ENCODE peak calls at places on chromosomes 3 and 15, in nine cellular contexts. One of them, this sample, is unnamed.

GRCh38 chr3:12903000-12903800 is 61.8 kb upstream of the RPL32 start:
- DNase-seq in fibroblast of villous mesenchyme: no peak
- DNase-seq in fibroblast of lung: no peak
- DNase-seq in HCT116: no peak
- DNase-seq in CD8-positive, alpha-beta T cell: no peak
- DNase-seq in GM23338: no peak
- DNase-seq in HL-60: peak
- DNase-seq in IMR-90: no peak
- DNase-seq in A549: no peak
- DNase-seq in this sample: no peak

GRCh38 chr15:89826671-89827655 is 12.3 kb upstream of the ANPEP start:
- DNase-seq in HCT116: no peak
- DNase-seq in A549: no peak
- DNase-seq in IMR-90: no peak
- DNase-seq in fibroblast of villous mesenchyme: no peak
- DNase-seq in HL-60: no peak
- DNase-seq in CD8-positive, alpha-beta T cell: no peak
- DNase-seq in GM23338: no peak
- DNase-seq in fibroblast of lung: no peak
- DNase-seq in this sample: no peak

GRCh38 chr3:170741756-170742530 is 128.1 kb downstream of the RPL22L1 start:
- DNase-seq in fibroblast of villous mesenchyme: no peak
- DNase-seq in HCT116: no peak
- DNase-seq in fibroblast of lung: peak
- DNase-seq in A549: no peak
- DNase-seq in HL-60: no peak
- DNase-seq in CD8-positive, alpha-beta T cell: no peak
- DNase-seq in IMR-90: no peak
- DNase-seq in GM23338: no peak
- DNase-seq in this sample: no peak

GRCh38 chr3:144770813-144771400 is 799.3 kb downstream of the DIPK2A start:
- DNase-seq in IMR-90: peak
- DNase-seq in CD8-positive, alpha-beta T cell: no peak
- DNase-seq in HL-60: no peak
- DNase-seq in HCT116: peak
- DNase-seq in fibroblast of lung: peak
- DNase-seq in fibroblast of villous mesenchyme: peak
- DNase-seq in GM23338: peak
- DNase-seq in A549: peak
- DNase-seq in this sample: peak

GRCh38 chr3:185979721-185980121 is 41.9 kb upstream of the TRA2B start:
- DNase-seq in IMR-90: no peak
- DNase-seq in HCT116: no peak
- DNase-seq in CD8-positive, alpha-beta T cell: no peak
- DNase-seq in HL-60: no peak
- DNase-seq in GM23338: peak
- DNase-seq in fibroblast of lung: no peak
- DNase-seq in fibroblast of villous mesenchyme: peak
- DNase-seq in A549: no peak
- DNase-seq in this sample: no peak

GRCh38 chr3:98612996-98613517 is 19.6 kb upstream of the CPOX start:
- DNase-seq in IMR-90: no peak
- DNase-seq in GM23338: no peak
- DNase-seq in A549: no peak
- DNase-seq in HL-60: no peak
- DNase-seq in fibroblast of lung: no peak
- DNase-seq in HCT116: no peak
- DNase-seq in fibroblast of villous mesenchyme: peak
- DNase-seq in CD8-positive, alpha-beta T cell: no peak
- DNase-seq in this sample: no peak

GRCh38 chr3:131174752-131175151 is 148.1 kb downstream of the NEK11 start:
- DNase-seq in HL-60: peak
- DNase-seq in GM23338: no peak
- DNase-seq in IMR-90: no peak
- DNase-seq in A549: no peak
- DNase-seq in fibroblast of villous mesenchyme: peak
- DNase-seq in fibroblast of lung: peak
- DNase-seq in HCT116: no peak
- DNase-seq in CD8-positive, alpha-beta T cell: peak
- DNase-seq in this sample: no peak

GRCh38 chr3:98099848-98100247 is 12.9 kb downstream of the OR5AC2 start:
- DNase-seq in HCT116: no peak
- DNase-seq in HL-60: no peak
- DNase-seq in IMR-90: no peak
- DNase-seq in CD8-positive, alpha-beta T cell: no peak
- DNase-seq in fibroblast of lung: no peak
- DNase-seq in GM23338: no peak
- DNase-seq in A549: no peak
- DNase-seq in fibroblast of villous mesenchyme: no peak
- DNase-seq in this sample: no peak

GRCh38 chr15:76335851-76336253 is 721 bp upstream of the ISL2 start:
- DNase-seq in A549: no peak
- DNase-seq in GM23338: peak
- DNase-seq in IMR-90: no peak
- DNase-seq in fibroblast of villous mesenchyme: peak
- DNase-seq in CD8-positive, alpha-beta T cell: no peak
- DNase-seq in HCT116: no peak
- DNase-seq in HL-60: peak
- DNase-seq in fibroblast of lung: no peak
- DNase-seq in this sample: no peak

GRCh38 chr3:47250309-47251060 is 32.1 kb downstream of the KIF9 start:
- DNase-seq in HL-60: peak
- DNase-seq in IMR-90: peak
- DNase-seq in CD8-positive, alpha-beta T cell: no peak
- DNase-seq in fibroblast of villous mesenchyme: peak
- DNase-seq in GM23338: peak
- DNase-seq in A549: peak
- DNase-seq in HCT116: peak
- DNase-seq in fibroblast of lung: no peak
- DNase-seq in this sample: peak

GRCh38 chr15:67133026-67133425 is 67.6 kb downstream of the SMAD3 start:
- DNase-seq in fibroblast of lung: no peak
- DNase-seq in HCT116: no peak
- DNase-seq in fibroblast of villous mesenchyme: no peak
- DNase-seq in GM23338: no peak
- DNase-seq in HL-60: no peak
- DNase-seq in IMR-90: no peak
- DNase-seq in A549: no peak
- DNase-seq in CD8-positive, alpha-beta T cell: no peak
- DNase-seq in this sample: no peak

GRCh38 chr15:63094495-63094931 is 27.1 kb upstream of the LACTB start:
- DNase-seq in CD8-positive, alpha-beta T cell: no peak
- DNase-seq in A549: peak
- DNase-seq in GM23338: no peak
- DNase-seq in IMR-90: peak
- DNase-seq in fibroblast of villous mesenchyme: peak
- DNase-seq in HCT116: no peak
- DNase-seq in HL-60: no peak
- DNase-seq in fibroblast of lung: peak
- DNase-seq in this sample: peak

GRCh38 chr3:123431007-123431657 is 17.8 kb downstream of the ADCY5 start:
- DNase-seq in GM23338: no peak
- DNase-seq in IMR-90: no peak
- DNase-seq in fibroblast of villous mesenchyme: no peak
- DNase-seq in fibroblast of lung: peak
- DNase-seq in HCT116: no peak
- DNase-seq in A549: no peak
- DNase-seq in CD8-positive, alpha-beta T cell: no peak
- DNase-seq in HL-60: no peak
- DNase-seq in this sample: no peak

GRCh38 chr15:56835598-56836275 is 82.7 kb upstream of the TCF12 start:
- DNase-seq in fibroblast of villous mesenchyme: peak
- DNase-seq in HL-60: no peak
- DNase-seq in fibroblast of lung: no peak
- DNase-seq in GM23338: no peak
- DNase-seq in IMR-90: peak
- DNase-seq in CD8-positive, alpha-beta T cell: no peak
- DNase-seq in HCT116: no peak
- DNase-seq in A549: no peak
- DNase-seq in this sample: peak

GRCh38 chr15:90095521-90095959 is 6.7 kb downstream of the IDH2 start:
- DNase-seq in fibroblast of lung: no peak
- DNase-seq in CD8-positive, alpha-beta T cell: no peak
- DNase-seq in HL-60: no peak
- DNase-seq in A549: no peak
- DNase-seq in fibroblast of villous mesenchyme: no peak
- DNase-seq in HCT116: no peak
- DNase-seq in GM23338: peak
- DNase-seq in IMR-90: no peak
- DNase-seq in this sample: no peak

GRCh38 chr15:29083858-29084257 is 185.8 kb downstream of the NSMCE3 start:
- DNase-seq in A549: no peak
- DNase-seq in IMR-90: no peak
- DNase-seq in HL-60: no peak
- DNase-seq in CD8-positive, alpha-beta T cell: no peak
- DNase-seq in GM23338: no peak
- DNase-seq in fibroblast of villous mesenchyme: no peak
- DNase-seq in HCT116: no peak
- DNase-seq in fibroblast of lung: no peak
- DNase-seq in this sample: no peak

GRCh38 chr3:8968375-8968882 is 5.2 kb upstream of the RAD18 start:
- DNase-seq in fibroblast of lung: no peak
- DNase-seq in fibroblast of villous mesenchyme: no peak
- DNase-seq in A549: no peak
- DNase-seq in CD8-positive, alpha-beta T cell: no peak
- DNase-seq in HCT116: no peak
- DNase-seq in IMR-90: no peak
- DNase-seq in HL-60: no peak
- DNase-seq in GM23338: no peak
- DNase-seq in this sample: no peak

GRCh38 chr15:63362196-63362595 is 19.4 kb downstream of the CA12 start:
- DNase-seq in GM23338: no peak
- DNase-seq in HCT116: no peak
- DNase-seq in HL-60: no peak
- DNase-seq in fibroblast of lung: peak
- DNase-seq in IMR-90: no peak
- DNase-seq in CD8-positive, alpha-beta T cell: no peak
- DNase-seq in A549: no peak
- DNase-seq in fibroblast of villous mesenchyme: no peak
- DNase-seq in this sample: peak

DNA sequence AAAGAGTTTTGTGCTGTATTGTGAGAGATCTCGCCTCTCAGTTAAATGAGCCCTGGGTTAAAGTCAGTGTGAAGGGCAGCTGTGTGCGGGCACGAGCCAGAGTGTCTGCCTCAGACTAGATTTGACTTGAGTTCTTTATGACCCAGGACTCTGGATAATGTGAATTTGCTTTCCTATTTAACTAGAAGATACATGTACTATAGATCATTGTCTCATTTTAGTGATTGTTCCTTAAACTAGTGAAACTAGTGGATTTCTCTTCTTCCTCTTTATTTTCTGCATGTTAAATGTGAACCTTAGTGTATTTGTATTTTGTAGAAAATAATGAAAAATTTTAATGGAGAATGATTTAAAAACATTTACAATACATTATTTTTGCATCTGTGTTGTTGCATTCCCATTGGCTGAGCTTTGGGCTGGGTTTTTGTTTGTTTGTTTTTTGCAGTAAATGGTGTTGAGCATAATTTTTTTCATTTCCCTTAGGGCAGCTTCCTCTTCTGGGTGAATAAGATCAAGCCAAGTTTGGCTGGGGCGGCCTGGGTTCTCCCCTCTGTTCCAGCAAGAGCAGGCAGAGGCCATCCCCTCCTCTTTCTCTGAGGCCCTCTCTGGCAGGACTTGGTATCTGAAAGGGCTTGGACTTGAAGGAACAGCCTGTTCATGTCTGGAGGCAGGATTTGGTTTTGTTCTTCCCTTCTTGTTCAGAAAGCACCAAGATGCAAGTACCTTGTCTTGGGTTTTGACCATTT is 15.0 kb downstream of the GCSAM start:
- DNase-seq in fibroblast of lung: no peak
- DNase-seq in A549: no peak
- DNase-seq in HL-60: peak
- DNase-seq in HCT116: no peak
- DNase-seq in GM23338: peak
- DNase-seq in CD8-positive, alpha-beta T cell: no peak
- DNase-seq in IMR-90: no peak
- DNase-seq in fibroblast of villous mesenchyme: no peak
- DNase-seq in this sample: no peak
- TF ChIP-seq CTCF in fibroblast of lung: no peak
- TF ChIP-seq CTCF in A549: no peak
- TF ChIP-seq CTCF in HL-60: no peak
- TF ChIP-seq CTCF in HCT116: peak
- TF ChIP-seq CTCF in GM23338: peak
- TF ChIP-seq CTCF in CD8-positive, alpha-beta T cell: no peak
- TF ChIP-seq CTCF in IMR-90: no peak
- TF ChIP-seq CTCF in fibroblast of villous mesenchyme: no peak
- TF ChIP-seq CTCF in this sample: no peak

DNA sequence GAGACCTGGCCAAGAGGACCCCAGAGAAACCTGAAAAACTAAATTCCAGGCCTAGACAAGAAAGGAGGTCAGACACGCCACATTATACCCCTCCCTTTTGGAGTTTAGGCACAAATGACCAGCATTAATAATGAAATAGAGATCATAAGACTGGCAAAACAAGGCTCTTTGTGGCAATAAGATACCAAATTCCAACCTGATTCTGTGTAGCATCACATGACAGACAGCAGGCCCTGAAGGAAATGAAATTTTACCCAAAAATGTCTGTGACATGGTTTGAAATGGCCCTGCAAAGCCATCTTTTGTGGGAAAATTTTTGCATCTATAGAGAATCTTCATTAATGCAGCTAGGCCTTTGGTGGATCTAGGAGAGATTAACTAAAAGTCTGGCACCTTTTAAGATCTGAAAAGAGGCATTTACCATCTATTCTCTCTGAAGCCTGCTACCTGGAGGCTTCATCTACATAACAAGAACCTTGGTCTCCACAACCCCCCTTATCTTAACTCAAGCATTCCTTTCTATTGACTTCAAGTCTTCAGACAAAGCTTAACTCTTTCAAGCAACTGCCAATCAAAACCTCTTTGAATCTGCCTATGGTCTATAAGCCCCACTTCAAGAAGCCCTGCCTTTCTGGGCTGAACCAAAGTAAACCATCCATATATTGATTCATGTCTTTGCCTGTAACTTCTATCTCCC is 8.0 kb downstream of the FAM174B start:
- DNase-seq in GM23338: peak
- DNase-seq in fibroblast of villous mesenchyme: no peak
- DNase-seq in HL-60: no peak
- DNase-seq in HCT116: no peak
- DNase-seq in IMR-90: no peak
- DNase-seq in A549: no peak
- DNase-seq in CD8-positive, alpha-beta T cell: no peak
- DNase-seq in fibroblast of lung: no peak
- DNase-seq in this sample: no peak
- H3K4me3 ChIP-seq in GM23338: peak
- H3K4me3 ChIP-seq in fibroblast of villous mesenchyme: no peak
- H3K4me3 ChIP-seq in HL-60: no peak
- H3K4me3 ChIP-seq in HCT116: no peak
- H3K4me3 ChIP-seq in IMR-90: no peak
- H3K4me3 ChIP-seq in A549: no peak
- H3K4me3 ChIP-seq in CD8-positive, alpha-beta T cell: no peak
- H3K4me3 ChIP-seq in fibroblast of lung: no peak
- H3K4me3 ChIP-seq in this sample: no peak

GRCh38 chr15:78907577-78907976 is 34.9 kb downstream of the MORF4L1 start:
- DNase-seq in CD8-positive, alpha-beta T cell: no peak
- DNase-seq in GM23338: peak
- DNase-seq in A549: no peak
- DNase-seq in HCT116: no peak
- DNase-seq in fibroblast of villous mesenchyme: peak
- DNase-seq in HL-60: no peak
- DNase-seq in IMR-90: no peak
- DNase-seq in fibroblast of lung: no peak
- DNase-seq in this sample: no peak
- TF ChIP-seq CTCF in CD8-positive, alpha-beta T cell: no peak
- TF ChIP-seq CTCF in GM23338: peak
- TF ChIP-seq CTCF in A549: peak
- TF ChIP-seq CTCF in HCT116: peak
- TF ChIP-seq CTCF in fibroblast of villous mesenchyme: peak
- TF ChIP-seq CTCF in HL-60: no peak
- TF ChIP-seq CTCF in IMR-90: peak
- TF ChIP-seq CTCF in fibroblast of lung: peak
- TF ChIP-seq CTCF in this sample: peak

GRCh38 chr3:101828289-101828688 is 21.0 kb upstream of the NFKBIZ start:
- DNase-seq in IMR-90: no peak
- DNase-seq in GM23338: no peak
- DNase-seq in HCT116: no peak
- DNase-seq in CD8-positive, alpha-beta T cell: no peak
- DNase-seq in fibroblast of villous mesenchyme: no peak
- DNase-seq in A549: no peak
- DNase-seq in fibroblast of lung: no peak
- DNase-seq in HL-60: no peak
- DNase-seq in this sample: no peak
- H3K4me3 ChIP-seq in IMR-90: peak
- H3K4me3 ChIP-seq in GM23338: peak
- H3K4me3 ChIP-seq in HCT116: peak
- H3K4me3 ChIP-seq in CD8-positive, alpha-beta T cell: peak
- H3K4me3 ChIP-seq in fibroblast of villous mesenchyme: peak
- H3K4me3 ChIP-seq in A549: peak
- H3K4me3 ChIP-seq in fibroblast of lung: peak
- H3K4me3 ChIP-seq in HL-60: no peak
- H3K4me3 ChIP-seq in this sample: peak